ENCODE peak calls at places on chromosomes 13 and 19, in six cellular contexts. S is NCI-H187 treated with DMSO at 0.1 percent for 48 hours; O is stimulated activated naive B cell treated with anti-CD40 and anti-IgM and Interleukin-4, amounts not matched to agents 10 μg/mL and 1 μg/mL and 100 μg/mL, for 72 hours; X is Karpas-422; J is fibroblast of mammary gland; M is transverse colon. D is an unnamed sample.

GRCh38 chr13:30865131-30866009 is 40.7 kb upstream of the MEDAG start:
- DNase-seq in M (peak), O (peak), X (peak), J (peak), S (no peak), D (peak)

GRCh38 chr19:13234518-13234917 is 84.3 kb downstream of the IER2 start:
- DNase-seq in M (peak), J (peak), S (no peak), O (peak), X (peak), D (peak)

GRCh38 chr13:33740134-33740538 is 77.8 kb upstream of the RFC3 start:
- DNase-seq in O (no peak), J (peak), S (no peak), M (no peak), X (peak), D (peak)

GRCh38 chr19:41889896-41890295 is 6.9 kb downstream of the ARHGEF1 start:
- DNase-seq in J (no peak), X (no peak), M (no peak), O (no peak), S (no peak), D (no peak)

GRCh38 chr19:28555317-28555716 is 657.6 kb downstream of the UQCRFS1 start:
- DNase-seq in J (no peak), X (no peak), S (no peak), M (no peak), O (no peak), D (no peak)

GRCh38 chr13:69946443-69946955 is 161.1 kb upstream of the ATXN8OS start:
- DNase-seq in M (no peak), O (no peak), J (no peak), S (no peak), X (no peak), D (no peak)

GRCh38 chr19:3981736-3982681 is 3.3 kb downstream of the EEF2 start:
- DNase-seq in M (no peak), X (no peak), O (no peak), S (no peak), J (no peak), D (no peak)

GRCh38 chr19:53903055-53903680 is 5.9 kb upstream of the CACNG7 start:
- DNase-seq in O (no peak), M (no peak), J (peak), X (peak), S (no peak), D (peak)

GRCh38 chr13:99031725-99032298 is 53.9 kb upstream of the DOCK9 start:
- DNase-seq in X (no peak), M (no peak), O (no peak), S (no peak), J (no peak), D (no peak)